ENCODE peak calls at places on chromosomes 5 and 9, in nine cellular contexts. I is sigmoid colon, D is H1, O is transverse colon, J is esophagus muscularis mucosa, F is SK-N-MC, K is breast epithelium, V is SK-N-SH, B is K562. A is an unnamed sample.

GRCh38 chr9:72363908-72364678 is 915 bp downstream of the ZFAND5 start:
- DNase-seq in V (peak; percentile 82), K (peak; percentile 42), J (peak; percentile 92), B (peak; percentile 61), F (no peak), I (peak; percentile 85), O (peak; percentile 62), D (peak; percentile 46), A (no peak)

GRCh38 chr5:76358-77169 is 15.4 kb upstream of the PLEKHG4B start:
- DNase-seq in J (peak; percentile 82), K (no peak), D (no peak), I (no peak), V (no peak), O (no peak), B (no peak), F (no peak), A (peak; percentile 77)

GRCh38 chr9:84212982-84213381 is 127.6 kb downstream of the SLC28A3 start:
- DNase-seq in F (no peak), J (no peak), I (no peak), D (no peak), O (no peak), B (no peak), V (no peak), K (no peak), A (no peak)

GRCh38 chr9:35114113-35114847 is 1.4 kb downstream of the ATOSB start:
- DNase-seq in I (peak; percentile 93), J (peak; percentile 95), F (peak; percentile 88), K (peak; percentile 67), O (peak; percentile 88), B (peak; percentile 72), V (peak; percentile 62), D (peak; percentile 80), A (no peak)

GRCh38 chr5:52692618-52693017 is 95.1 kb upstream of the ITGA1 start:
- DNase-seq in V (no peak), J (no peak), F (no peak), D (no peak), I (no peak), O (no peak), K (no peak), B (no peak), A (no peak)

GRCh38 chr9:36903541-36904435 is 130.3 kb downstream of the PAX5 start:
- DNase-seq in J (no peak), O (no peak), B (peak; percentile 27), I (no peak), V (peak; percentile 51), D (no peak), F (no peak), K (no peak), A (no peak)

GRCh38 chr9:129464972-129465833 is 155.7 kb downstream of the C9orf50 start:
- DNase-seq in J (no peak), B (no peak), K (no peak), O (no peak), F (no peak), I (peak; percentile 81), D (no peak), V (no peak), A (no peak)

GRCh38 chr5:78821519-78821918 is 163.6 kb downstream of the ARSB start:
- DNase-seq in V (no peak), K (no peak), D (no peak), B (no peak), I (no peak), F (no peak), O (no peak), J (no peak), A (no peak)

GRCh38 chr5:99037668-99038067 is 108.9 kb upstream of the CHD1 start:
- DNase-seq in I (no peak), F (no peak), J (no peak), V (no peak), B (no peak), D (no peak), K (no peak), O (peak; percentile 71), A (no peak)

GRCh38 chr5:88394531-88395185 is 126.0 kb upstream of the TMEM161B start:
- DNase-seq in K (no peak), O (no peak), I (no peak), V (no peak), D (no peak), J (no peak), B (no peak), F (no peak), A (no peak)

GRCh38 chr5:122846051-122846567 is 696 bp downstream of the SNX24 start:
- DNase-seq in V (peak; percentile 30), J (no peak), I (no peak), D (no peak), O (no peak), B (no peak), F (no peak), K (no peak), A (no peak)

GRCh38 chr9:132548971-132549649 is 33.3 kb upstream of the BARHL1 start:
- DNase-seq in I (no peak), B (no peak), O (no peak), D (no peak), V (no peak), F (no peak), K (no peak), J (no peak), A (no peak)

GRCh38 chr5:58714046-58714445 is 131.2 kb downstream of the RAB3C start:
- DNase-seq in F (no peak), I (no peak), B (no peak), O (no peak), V (no peak), D (no peak), J (no peak), K (no peak), A (no peak)

GRCh38 chr5:34533582-34534236 is 122.4 kb upstream of the RAI14 start:
- DNase-seq in K (no peak), V (no peak), D (no peak), J (no peak), F (no peak), I (no peak), O (no peak), B (no peak), A (no peak)

GRCh38 chr5:150613991-150614650 is 26.3 kb upstream of the SYNPO start:
- DNase-seq in D (peak; percentile 63), K (no peak), V (no peak), F (no peak), J (no peak), O (no peak), B (no peak), I (no peak), A (no peak)

GRCh38 chr5:150612905-150613670 is 27.4 kb upstream of the SYNPO start:
- DNase-seq in J (no peak), F (no peak), K (no peak), I (no peak), O (peak; percentile 53), V (no peak), B (no peak), D (no peak), A (no peak)

GRCh38 chr5:150611026-150611425 is 29.4 kb upstream of the SYNPO start:
- DNase-seq in J (no peak), I (no peak), O (no peak), B (no peak), F (no peak), K (no peak), V (no peak), D (no peak), A (no peak)

GRCh38 chr5:150614651-150615040 is 25.8 kb upstream of the SYNPO start:
- DNase-seq in I (no peak), D (no peak), F (no peak), O (no peak), K (no peak), J (no peak), V (no peak), B (no peak), A (no peak)

GRCh38 chr5:150612405-150612804 is 28.1 kb upstream of the SYNPO start:
- DNase-seq in B (no peak), F (no peak), O (no peak), I (no peak), D (no peak), V (no peak), J (no peak), K (no peak), A (no peak)
- H3K27ac ChIP-seq in B (no peak overlapping the region), F (no peak overlapping the region), O (peak overlapping the region; percentile 70), I (peak overlapping the region; percentile 0), D (no peak overlapping the region), V (no peak overlapping the region), J (peak overlapping the region; percentile 86), K (peak overlapping the region; percentile 78), A (no peak overlapping the region)

GRCh38 chr5:7706214-7706613 is 144.7 kb downstream of the CFAP90 start:
- DNase-seq in J (no peak), O (no peak), V (no peak), B (no peak), F (no peak), D (no peak), K (no peak), I (no peak), A (no peak)
- H3K4me3 ChIP-seq in J (no peak overlapping the region), O (no peak overlapping the region), V (no peak overlapping the region), B (no peak overlapping the region), F (no peak overlapping the region), D (no peak overlapping the region), K (no peak overlapping the region), I (no peak overlapping the region), A (no peak overlapping the region)

GRCh38 chr9:550267-550790 is 291.2 kb upstream of the DMRT1 start:
- DNase-seq in K (no peak), F (no peak), D (no peak), O (peak; percentile 42), V (no peak), I (no peak), J (no peak), B (no peak), A (no peak)
- TF ChIP-seq POLR2AphosphoS5 in K (no peak), F (no peak), D (no peak), O (no peak), V (no peak), I (no peak), J (no peak), B (no peak), A (no peak)

GRCh38 chr5:134610715-134611114 is 21.9 kb downstream of the SAR1B start:
- DNase-seq in B (no peak), K (no peak), V (no peak), D (no peak), I (no peak), O (no peak), F (no peak), J (no peak), A (no peak)
- H3K27ac ChIP-seq in B (no peak overlapping the region), K (no peak overlapping the region), V (no peak overlapping the region), D (no peak overlapping the region), I (no peak overlapping the region), O (no peak overlapping the region), F (no peak overlapping the region), J (no peak overlapping the region), A (no peak overlapping the region)

GRCh38 chr9:130920762-130921482 is 18.1 kb downstream of the FIBCD1 start:
- DNase-seq in K (no peak), D (no peak), J (no peak), V (no peak), B (peak; percentile 68), I (no peak), O (no peak), F (no peak), A (no peak)
- H3K4me3 ChIP-seq in K (no peak overlapping the region), D (no peak overlapping the region), J (no peak overlapping the region), V (no peak overlapping the region), B (no peak overlapping the region), I (no peak overlapping the region), O (no peak overlapping the region), F (no peak overlapping the region), A (no peak overlapping the region)